ENCODE peak calls at places on chromosomes 12 and 14, in five cellular contexts. V is fibroblast of the aortic adventitia, K is A549, L is ovary, E is gastrocnemius medialis. I is an unnamed sample.

GRCh38 chr12:95998611-95999300 is 2.6 kb upstream of the HAL start:
- DNase-seq in V (peak; percentile 69), K (peak; percentile 74), L (no peak), E (no peak), I (peak; percentile 45)

GRCh38 chr14:38481939-38482678 is 226.2 kb upstream of the CLEC14A start:
- DNase-seq in V (peak; percentile 18), K (peak; percentile 29), L (no peak), E (no peak), I (no peak)

GRCh38 chr14:90439874-90440442 is 43.1 kb downstream of the CALM1 start:
- DNase-seq in V (no peak), K (no peak), L (no peak), E (no peak), I (no peak)

GRCh38 chr12:3313655-3314305 is 177.2 kb upstream of the PRMT8 start:
- DNase-seq in V (no peak), K (peak; percentile 55), L (no peak), E (no peak), I (no peak)

GRCh38 chr12:67155863-67156262 is 113.3 kb upstream of the CAND1 start:
- DNase-seq in V (peak; percentile 11), K (peak; percentile 10), L (no peak), E (no peak), I (no peak)

GRCh38 chr12:17579148-17580026 is 510.6 kb downstream of the RERGL start:
- DNase-seq in V (no peak), K (peak; percentile 4), L (no peak), E (no peak), I (no peak)

GRCh38 chr14:104636131-104636530 is 31.6 kb upstream of the TMEM179 start:
- DNase-seq in V (no peak), K (no peak), L (no peak), E (no peak), I (no peak)

GRCh38 chr14:69554500-69554899 is 20.2 kb downstream of the CCDC177 start:
- DNase-seq in V (peak; percentile 59), K (no peak), L (no peak), E (no peak), I (no peak)

GRCh38 chr14:77208266-77208978 is 26.8 kb downstream of the TMEM63C start:
- DNase-seq in V (peak; percentile 70), K (peak; percentile 47), L (peak; percentile 78), E (peak; percentile 32), I (no peak)

GRCh38 chr14:104390221-104390931 is 189.2 kb upstream of the C14orf180 start:
- DNase-seq in V (no peak), K (no peak), L (no peak), E (no peak), I (no peak)

GRCh38 chr14:97036096-97036852 is 239.1 kb downstream of the VRK1 start:
- DNase-seq in V (no peak), K (no peak), L (no peak), E (no peak), I (no peak)

GRCh38 chr12:117234441-117234840 is 44.2 kb upstream of the FBXO21 start:
- DNase-seq in V (no peak), K (no peak), L (no peak), E (no peak), I (no peak)

GRCh38 chr14:48943913-48944312 is 642.3 kb downstream of the RPS29 start:
- DNase-seq in V (no peak), K (no peak), L (no peak), E (no peak), I (no peak)

GRCh38 chr14:77000340-77001235 is 27.9 kb downstream of the IRF2BPL start:
- DNase-seq in V (peak; percentile 76), K (no peak), L (peak; percentile 54), E (peak; percentile 52), I (no peak)

GRCh38 chr14:95487669-95488084 is 28.8 kb downstream of the SYNE3 start:
- DNase-seq in V (no peak), K (no peak), L (no peak), E (no peak), I (no peak)

GRCh38 chr12:25041006-25041741 is 92.3 kb upstream of the BCAT1 start:
- DNase-seq in V (peak; percentile 5), K (no peak), L (no peak), E (no peak), I (no peak)

GRCh38 chr12:53465679-53466078 is 13.8 kb downstream of the PCBP2 start:
- DNase-seq in V (no peak), K (no peak), L (no peak), E (no peak), I (no peak)

GRCh38 chr12:66932126-66932525 is 253.2 kb upstream of the GRIP1 start:
- DNase-seq in V (no peak), K (no peak), L (no peak), E (no peak), I (no peak)

GRCh38 chr12:70920251-70920851 is at the start of gene PTPRR:
- DNase-seq in V (peak; percentile 1), K (no peak), L (peak; percentile 5), E (no peak), I (no peak)

GRCh38 chr12:70918321-70918720 is 2.2 kb downstream of the PTPRR start:
- DNase-seq in V (no peak), K (no peak), L (no peak), E (no peak), I (no peak)

GRCh38 chr12:70920891-70921290 is 353 bp upstream of the PTPRR start:
- DNase-seq in V (no peak), K (no peak), L (no peak), E (no peak), I (no peak)

GRCh38 chr12:70919597-70920035 is 922 bp downstream of the PTPRR start:
- DNase-seq in V (peak; percentile 36), K (no peak), L (no peak), E (no peak), I (no peak)

GRCh38 chr12:70919161-70919560 is 1.4 kb downstream of the PTPRR start:
- DNase-seq in V (no peak), K (no peak), L (no peak), E (no peak), I (no peak)
- H3K4me3 ChIP-seq in V (no peak overlapping the region), K (no peak overlapping the region), L (no peak overlapping the region), E (no peak overlapping the region), I (no peak overlapping the region)

GRCh38 chr12:106135781-106136180 is 3.0 kb downstream of the NUAK1 start:
- DNase-seq in V (peak; percentile 39), K (peak; percentile 43), L (no peak), E (no peak), I (no peak)

GRCh38 chr12:106136263-106136662 is 2.5 kb downstream of the NUAK1 start:
- DNase-seq in V (peak; percentile 90), K (peak; percentile 89), L (peak; percentile 93), E (peak; percentile 70), I (peak; percentile 79)

GRCh38 chr12:106134294-106134949 is 4.3 kb downstream of the NUAK1 start:
- DNase-seq in V (peak; percentile 59), K (no peak), L (no peak), E (no peak), I (no peak)

GRCh38 chr12:106133136-106134087 is 5.3 kb downstream of the NUAK1 start:
- DNase-seq in V (no peak), K (peak; percentile 71), L (no peak), E (no peak), I (peak; percentile 76)

DNA sequence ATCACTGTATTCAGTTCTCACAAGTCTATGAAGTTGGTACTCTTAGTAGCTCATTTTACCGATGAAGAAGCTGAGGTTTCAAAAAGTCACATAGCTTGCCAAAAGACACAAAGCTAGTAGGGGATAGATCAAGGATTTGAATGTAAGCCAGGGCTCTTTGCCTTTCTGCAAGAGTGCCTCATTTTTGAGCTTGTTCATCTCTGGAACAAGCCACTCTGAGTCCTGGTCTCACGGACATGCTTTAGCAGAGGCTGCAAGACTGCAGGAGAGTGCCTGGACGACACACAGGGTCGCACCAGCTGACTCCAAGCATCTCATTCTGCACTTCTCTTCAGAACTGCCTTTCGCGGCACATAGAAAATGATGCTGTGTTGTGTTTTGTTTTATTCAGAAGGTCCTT is 3.7 kb downstream of the NUAK1 start:
- DNase-seq in V (peak; percentile 74), K (no peak), L (no peak), E (no peak), I (no peak)
- H3K4me3 ChIP-seq in V (no peak overlapping the region), K (peak overlapping the region; percentile 83), L (peak overlapping the region; percentile 6), E (peak overlapping the region; percentile 85), I (no peak overlapping the region)

DNA sequence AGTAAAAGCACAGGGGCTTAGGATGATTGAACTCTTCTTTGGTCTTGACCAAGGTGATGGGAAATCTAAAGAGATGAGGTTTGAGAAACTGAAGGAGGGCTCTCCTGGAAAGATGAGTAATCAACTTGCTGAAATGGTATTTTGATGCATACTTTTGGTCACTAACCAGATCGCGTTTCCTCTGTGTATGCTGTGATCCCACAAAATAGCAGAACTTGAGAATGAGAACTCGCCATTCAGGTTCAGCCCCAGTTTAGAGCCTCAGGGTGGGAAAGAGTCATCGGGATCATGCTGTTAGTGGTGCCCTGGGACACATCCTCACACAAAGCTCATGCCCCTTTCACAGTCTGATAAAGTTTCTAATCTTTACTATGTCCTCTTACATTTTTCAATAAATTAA is 488.8 kb downstream of the ETNK1 start:
- DNase-seq in V (no peak), K (no peak), L (no peak), E (no peak), I (no peak)
- H3K4me3 ChIP-seq in V (no peak overlapping the region), K (no peak overlapping the region), L (no peak overlapping the region), E (no peak overlapping the region), I (no peak overlapping the region)

GRCh38 chr14:75978249-75978731 is 3.5 kb downstream of the TGFB3 start:
- DNase-seq in V (no peak), K (no peak), L (no peak), E (no peak), I (no peak)
- H3K4me3 ChIP-seq in V (no peak overlapping the region), K (no peak overlapping the region), L (no peak overlapping the region), E (no peak overlapping the region), I (no peak overlapping the region)

GRCh38 chr12:121538699-121539061 is 42.1 kb downstream of the KDM2B start:
- DNase-seq in V (peak; percentile 24), K (peak; percentile 53), L (no peak), E (no peak), I (no peak)

GRCh38 chr12:121535150-121536057 is 45.4 kb downstream of the KDM2B start:
- DNase-seq in V (no peak), K (no peak), L (no peak), E (no peak), I (no peak)

GRCh38 chr12:121537814-121538698 is 42.8 kb downstream of the KDM2B start:
- DNase-seq in V (no peak), K (no peak), L (peak; percentile 50), E (no peak), I (no peak)

GRCh38 chr12:121536058-121536928 is 44.5 kb downstream of the KDM2B start:
- DNase-seq in V (peak; percentile 83), K (peak; percentile 70), L (peak; percentile 85), E (peak; percentile 66), I (no peak)

GRCh38 chr12:121536929-121537813 is 43.7 kb downstream of the KDM2B start:
- DNase-seq in V (peak; percentile 73), K (peak; percentile 76), L (peak; percentile 86), E (peak; percentile 81), I (no peak)
- H3K4me3 ChIP-seq in V (peak overlapping the region; percentile 60), K (peak overlapping the region; percentile 66), L (peak overlapping the region; percentile 54), E (peak overlapping the region; percentile 87), I (peak overlapping the region; percentile 43)

I was measured in iPS DF 6.9.